ENCODE peak calls at places on chromosomes 1 and 21, in seven cellular contexts. G is tibial nerve, O is tibial artery, D is MM.1S, Z is gastrocnemius medialis, Q is pancreas, I is lower lobe of right lung. U is an unnamed sample.

GRCh38 chr1:23528245-23528978 is 2.6 kb downstream of the E2F2 start:
- DNase-seq in O (peak; percentile 84), D (peak; percentile 96), Z (peak; percentile 90), G (peak; percentile 77), I (peak; percentile 91), Q (peak; percentile 85), U (peak; percentile 86)

GRCh38 chr1:231929311-231929710 is 302.7 kb downstream of the DISC1 start:
- DNase-seq in O (no peak), I (no peak), D (no peak), G (no peak), Z (no peak), Q (no peak), U (peak; percentile 91)

GRCh38 chr1:232012773-232013386 is 386.3 kb downstream of the DISC1 start:
- DNase-seq in I (no peak), O (no peak), Z (peak; percentile 46), Q (no peak), G (no peak), D (no peak), U (peak; percentile 92)

GRCh38 chr1:240244968-240245628 is 153.4 kb downstream of the FMN2 start:
- DNase-seq in D (no peak), Z (no peak), O (no peak), Q (no peak), I (no peak), G (no peak), U (peak; percentile 80)

GRCh38 chr1:92877792-92878191 is 46.0 kb downstream of the RPL5 start:
- DNase-seq in D (peak; percentile 59), Q (no peak), Z (no peak), G (no peak), O (no peak), I (no peak), U (peak; percentile 15)

GRCh38 chr1:238961790-238962189 is 424.6 kb upstream of the CHRM3 start:
- DNase-seq in D (no peak), G (no peak), I (no peak), O (no peak), Q (no peak), Z (no peak), U (peak; percentile 7)

GRCh38 chr1:224067621-224068457 is 46.1 kb upstream of the FBXO28 start:
- DNase-seq in I (no peak), O (no peak), G (no peak), Q (no peak), D (no peak), Z (no peak), U (peak; percentile 59)

GRCh38 chr1:150233359-150234308 is 2.3 kb downstream of the ANP32E start:
- DNase-seq in O (peak; percentile 67), Q (no peak), I (no peak), D (peak; percentile 29), G (no peak), Z (no peak), U (peak; percentile 31)

GRCh38 chr1:10211805-10212405 is 1.5 kb downstream of the KIF1B start:
- DNase-seq in Q (no peak), Z (peak; percentile 84), I (no peak), O (no peak), G (no peak), D (no peak), U (no peak)

GRCh38 chr21:33975548-33976081 is 60.0 kb upstream of the ATP5PO start:
- DNase-seq in Z (no peak), I (no peak), Q (no peak), G (no peak), O (no peak), D (no peak), U (peak; percentile 67)

GRCh38 chr1:175434268-175434860 is 241.8 kb upstream of the KIAA0040 start:
- DNase-seq in Q (peak; percentile 80), D (no peak), O (no peak), I (no peak), Z (no peak), G (no peak), U (no peak)

GRCh38 chr1:117821782-117822447 is 107.5 kb downstream of the GDAP2 start:
- DNase-seq in O (peak; percentile 68), D (peak; percentile 8), Q (no peak), G (no peak), I (no peak), Z (peak; percentile 42), U (peak; percentile 99)

GRCh38 chr1:195791796-195792195 is 816.4 kb downstream of the KCNT2 start:
- DNase-seq in Q (no peak), G (no peak), I (no peak), D (no peak), O (no peak), Z (no peak), U (no peak)

GRCh38 chr1:161723459-161724149 is 2.3 kb downstream of the FCRLB start:
- DNase-seq in I (no peak), O (no peak), D (no peak), Q (no peak), Z (no peak), G (no peak), U (no peak)

GRCh38 chr1:207805841-207806421 is 54.1 kb downstream of the CD46 start:
- DNase-seq in I (peak; percentile 73), Z (peak; percentile 97), D (peak; percentile 61), O (peak; percentile 96), Q (no peak), G (peak; percentile 58), U (peak; percentile 96)

GRCh38 chr1:212945056-212945455 is 5.3 kb upstream of the VASH2 start:
- DNase-seq in D (no peak), G (no peak), I (no peak), Q (no peak), O (no peak), Z (no peak), U (no peak)

GRCh38 chr1:218939095-218939494 is 234.6 kb upstream of the LYPLAL1 start:
- DNase-seq in G (no peak), D (no peak), O (no peak), I (no peak), Z (no peak), Q (no peak), U (no peak)

GRCh38 chr1:47523812-47524170 is 85.9 kb downstream of the FOXD2 start:
- DNase-seq in O (no peak), G (no peak), D (no peak), I (no peak), Z (no peak), Q (no peak), U (no peak)

GRCh38 chr1:38283736-38284470 is 237.3 kb upstream of the POU3F1 start:
- DNase-seq in O (no peak), Q (no peak), I (no peak), D (no peak), G (no peak), Z (no peak), U (no peak)

GRCh38 chr1:204463125-204464060 is 31.2 kb downstream of the PIK3C2B start:
- DNase-seq in I (no peak), D (no peak), Q (peak; percentile 18), Z (no peak), O (no peak), G (no peak), U (no peak)

GRCh38 chr1:97905141-97905540 is 15.7 kb downstream of the DPYD start:
- DNase-seq in D (no peak), I (no peak), Z (no peak), O (no peak), G (no peak), Q (no peak), U (no peak)

GRCh38 chr1:68745006-68745405 is 248.1 kb upstream of the DEPDC1 start:
- DNase-seq in Z (no peak), O (no peak), G (no peak), Q (no peak), D (no peak), I (no peak), U (peak; percentile 3)

GRCh38 chr1:206011057-206011456 is 7.9 kb upstream of the RAB7B start:
- DNase-seq in G (no peak), O (no peak), I (no peak), Z (no peak), D (no peak), Q (no peak), U (no peak)

GRCh38 chr1:6612641-6613360 is 730 bp upstream of the PHF13 start:
- DNase-seq in D (peak; percentile 51), Z (peak; percentile 71), G (no peak), Q (no peak), I (peak; percentile 74), O (peak; percentile 80), U (peak; percentile 49)

GRCh38 chr1:15712158-15712557 is 23.9 kb upstream of the SLC25A34 start:
- DNase-seq in Q (no peak), Z (no peak), G (no peak), I (no peak), O (no peak), D (no peak), U (no peak)

GRCh38 chr1:65980241-65980640 is 187.5 kb downstream of the PDE4B start:
- DNase-seq in I (no peak), Z (no peak), D (no peak), Q (no peak), G (no peak), O (no peak), U (no peak)

DNA sequence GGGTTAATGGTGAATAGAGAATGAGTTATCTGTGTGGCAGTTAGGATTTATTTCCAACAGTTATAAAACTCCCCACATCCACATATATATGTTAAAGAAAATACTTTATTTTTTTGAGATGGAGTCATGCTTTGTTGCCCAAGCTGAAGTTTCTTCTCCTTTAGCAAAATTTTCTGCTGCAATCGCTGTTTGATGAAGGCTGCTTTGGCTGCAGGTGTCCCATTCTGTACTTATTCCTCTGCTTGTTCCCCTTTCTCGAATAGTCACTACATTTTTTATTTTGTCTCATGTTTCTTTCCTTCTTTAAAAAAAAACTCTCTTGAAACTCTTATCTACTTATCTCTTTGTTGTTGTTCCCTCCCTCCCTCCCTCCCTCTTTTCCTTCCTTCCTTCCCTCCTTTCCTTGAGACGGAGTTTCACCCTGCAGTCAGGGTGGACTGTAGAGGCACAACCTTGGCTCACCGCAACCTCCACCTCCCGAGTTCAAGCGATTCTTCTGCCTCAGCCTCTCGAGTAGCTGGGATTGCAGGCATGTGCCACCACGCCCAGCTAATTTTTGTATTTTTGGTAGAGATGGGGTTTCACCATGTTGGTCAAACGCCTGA is 10.6 kb downstream of the OR2W3 start:
- DNase-seq in Q (no peak), Z (no peak), G (no peak), O (no peak), I (no peak), D (no peak), U (no peak)
- H3K4me3 ChIP-seq in Q (no peak overlapping the region), Z (peak overlapping the region; percentile 12), G (peak overlapping the region; percentile 37), O (peak overlapping the region; percentile 3), I (peak overlapping the region; percentile 37), D (no peak overlapping the region), U (no peak overlapping the region)

GRCh38 chr1:118989006-118989736 is 1.0 kb upstream of the TBX15 start:
- DNase-seq in G (no peak), O (peak; percentile 77), I (no peak), Z (no peak), Q (no peak), D (no peak), U (no peak)
- H3K27me3 ChIP-seq in G (peaks cover 99% of the 10 kb centered on the region), O (no peaks in the 10 kb centered on the region), I (peaks cover 100% of the 10 kb centered on the region), Z (no peaks in the 10 kb centered on the region), Q (peaks cover 86% of the 10 kb centered on the region), D (no peaks in the 10 kb centered on the region), U (peaks cover 93% of the 10 kb centered on the region)

DNA sequence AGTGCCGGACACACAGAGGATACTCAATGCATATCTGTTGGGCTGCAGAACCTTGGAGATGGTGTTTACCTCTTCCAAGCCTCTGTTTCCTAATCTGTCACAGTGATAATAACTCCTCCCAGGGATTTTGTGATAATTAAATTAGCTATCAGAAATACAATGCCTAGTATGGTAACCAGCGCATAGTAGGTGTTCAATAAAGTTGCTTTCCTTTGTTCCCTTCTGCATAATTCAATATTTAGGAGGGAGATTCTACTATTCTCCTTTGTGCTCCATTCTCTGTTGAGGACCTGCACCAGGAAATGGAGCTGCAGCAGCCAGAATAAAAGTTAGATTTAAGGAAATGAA is 3.3 kb upstream of the CSF3R start:
- DNase-seq in O (no peak), Q (no peak), Z (no peak), G (no peak), I (no peak), D (no peak), U (no peak)
- H3K4me3 ChIP-seq in O (no peak overlapping the region), Q (no peak overlapping the region), Z (no peak overlapping the region), G (no peak overlapping the region), I (peak overlapping the region; percentile 3), D (no peak overlapping the region), U (no peak overlapping the region)

GRCh38 chr1:101215363-101216011 is 21.3 kb upstream of the S1PR1 start:
- DNase-seq in Z (no peak), Q (no peak), G (no peak), D (no peak), O (no peak), I (no peak), U (no peak)
- H3K27me3 ChIP-seq in Z (no peaks in the 10 kb centered on the region), Q (no peaks in the 10 kb centered on the region), G (no peaks in the 10 kb centered on the region), D (no peaks in the 10 kb centered on the region), O (no peaks in the 10 kb centered on the region), I (no peaks in the 10 kb centered on the region), U (no peaks in the 10 kb centered on the region)

U was measured in fibroblast of lung.